ENCODE peak calls at places on chromosomes 11 and 22, in seven cellular contexts. One of them, this sample, is unnamed.

GRCh38 chr11:96338910-96339703 is 3.9 kb downstream of the MAML2 start:
- DNase-seq in stimulated activated CD4-positive, alpha-beta T cell treated with anti-CD3 and anti-CD28 coated beads, Interleukin-15, amount 100 ng/mL, for 1 hour: no peak
- DNase-seq in endodermal cell: peak
- DNase-seq in retinal pigment epithelial cell: no peak
- DNase-seq in naive thymus-derived CD8-positive, alpha-beta T cell: no peak
- DNase-seq in GM13976: peak
- DNase-seq in sigmoid colon: peak
- DNase-seq in this sample: peak

GRCh38 chr11:65709661-65710060 is 2.4 kb upstream of the KAT5 start:
- DNase-seq in GM13976: no peak
- DNase-seq in stimulated activated CD4-positive, alpha-beta T cell treated with anti-CD3 and anti-CD28 coated beads, Interleukin-15, amount 100 ng/mL, for 1 hour: no peak
- DNase-seq in sigmoid colon: no peak
- DNase-seq in retinal pigment epithelial cell: no peak
- DNase-seq in naive thymus-derived CD8-positive, alpha-beta T cell: no peak
- DNase-seq in endodermal cell: no peak
- DNase-seq in this sample: peak

GRCh38 chr11:117933930-117934329 is 4.7 kb upstream of the TMPRSS13 start:
- DNase-seq in endodermal cell: peak
- DNase-seq in GM13976: no peak
- DNase-seq in sigmoid colon: no peak
- DNase-seq in naive thymus-derived CD8-positive, alpha-beta T cell: no peak
- DNase-seq in retinal pigment epithelial cell: no peak
- DNase-seq in stimulated activated CD4-positive, alpha-beta T cell treated with anti-CD3 and anti-CD28 coated beads, Interleukin-15, amount 100 ng/mL, for 1 hour: no peak
- DNase-seq in this sample: peak

GRCh38 chr11:8223513-8223899 is 40.2 kb downstream of the LMO1 start:
- DNase-seq in naive thymus-derived CD8-positive, alpha-beta T cell: no peak
- DNase-seq in sigmoid colon: no peak
- DNase-seq in endodermal cell: peak
- DNase-seq in GM13976: no peak
- DNase-seq in retinal pigment epithelial cell: no peak
- DNase-seq in stimulated activated CD4-positive, alpha-beta T cell treated with anti-CD3 and anti-CD28 coated beads, Interleukin-15, amount 100 ng/mL, for 1 hour: no peak
- DNase-seq in this sample: no peak

GRCh38 chr22:37018815-37019308 is 385 bp downstream of the TST start:
- DNase-seq in sigmoid colon: peak
- DNase-seq in GM13976: no peak
- DNase-seq in retinal pigment epithelial cell: no peak
- DNase-seq in stimulated activated CD4-positive, alpha-beta T cell treated with anti-CD3 and anti-CD28 coated beads, Interleukin-15, amount 100 ng/mL, for 1 hour: no peak
- DNase-seq in naive thymus-derived CD8-positive, alpha-beta T cell: no peak
- DNase-seq in endodermal cell: peak
- DNase-seq in this sample: peak

GRCh38 chr22:42814215-42814614 is 42.9 kb downstream of the ARFGAP3 start:
- DNase-seq in stimulated activated CD4-positive, alpha-beta T cell treated with anti-CD3 and anti-CD28 coated beads, Interleukin-15, amount 100 ng/mL, for 1 hour: no peak
- DNase-seq in naive thymus-derived CD8-positive, alpha-beta T cell: no peak
- DNase-seq in GM13976: no peak
- DNase-seq in retinal pigment epithelial cell: no peak
- DNase-seq in sigmoid colon: no peak
- DNase-seq in endodermal cell: no peak
- DNase-seq in this sample: no peak

GRCh38 chr22:22702159-22702873 is 57.9 kb downstream of the GGTLC2 start:
- DNase-seq in GM13976: no peak
- DNase-seq in stimulated activated CD4-positive, alpha-beta T cell treated with anti-CD3 and anti-CD28 coated beads, Interleukin-15, amount 100 ng/mL, for 1 hour: no peak
- DNase-seq in sigmoid colon: no peak
- DNase-seq in naive thymus-derived CD8-positive, alpha-beta T cell: no peak
- DNase-seq in retinal pigment epithelial cell: no peak
- DNase-seq in endodermal cell: peak
- DNase-seq in this sample: peak

GRCh38 chr11:44983786-44984185 is 33.1 kb upstream of the TP53I11 start:
- DNase-seq in retinal pigment epithelial cell: no peak
- DNase-seq in sigmoid colon: peak
- DNase-seq in GM13976: no peak
- DNase-seq in stimulated activated CD4-positive, alpha-beta T cell treated with anti-CD3 and anti-CD28 coated beads, Interleukin-15, amount 100 ng/mL, for 1 hour: no peak
- DNase-seq in endodermal cell: peak
- DNase-seq in naive thymus-derived CD8-positive, alpha-beta T cell: no peak
- DNase-seq in this sample: no peak